ENCODE peak calls at places on chromosomes 13 and 19, in six cellular contexts. One of them, this sample, is unnamed.

GRCh38 chr19:1252818-1253513 is 4.6 kb downstream of the MIDN start:
- DNase-seq in CD8-positive, alpha-beta T cell: peak
- DNase-seq in bronchial epithelial cell: peak
- DNase-seq in glutamatergic neuron: no peak
- DNase-seq in lung: peak
- DNase-seq in left ventricle myocardium inferior: peak
- DNase-seq in this sample: peak

GRCh38 chr13:92196566-92197256 is 798.3 kb downstream of the GPC5 start:
- DNase-seq in CD8-positive, alpha-beta T cell: no peak
- DNase-seq in bronchial epithelial cell: no peak
- DNase-seq in glutamatergic neuron: no peak
- DNase-seq in lung: no peak
- DNase-seq in left ventricle myocardium inferior: no peak
- DNase-seq in this sample: no peak

GRCh38 chr13:88622362-88622973 is 951.3 kb downstream of the SLITRK5 start:
- DNase-seq in CD8-positive, alpha-beta T cell: no peak
- DNase-seq in bronchial epithelial cell: peak
- DNase-seq in glutamatergic neuron: no peak
- DNase-seq in lung: no peak
- DNase-seq in left ventricle myocardium inferior: no peak
- DNase-seq in this sample: no peak

GRCh38 chr19:20179946-20180345 is 12.9 kb downstream of the ZNF486 start:
- DNase-seq in CD8-positive, alpha-beta T cell: no peak
- DNase-seq in bronchial epithelial cell: no peak
- DNase-seq in glutamatergic neuron: no peak
- DNase-seq in lung: no peak
- DNase-seq in left ventricle myocardium inferior: no peak
- DNase-seq in this sample: no peak

GRCh38 chr19:19662866-19663291 is 597 bp downstream of the ATP13A1 start:
- DNase-seq in CD8-positive, alpha-beta T cell: no peak
- DNase-seq in bronchial epithelial cell: no peak
- DNase-seq in glutamatergic neuron: peak
- DNase-seq in lung: peak
- DNase-seq in left ventricle myocardium inferior: peak
- DNase-seq in this sample: no peak

GRCh38 chr19:958967-959685 is 25.0 kb upstream of the WDR18 start:
- DNase-seq in CD8-positive, alpha-beta T cell: no peak
- DNase-seq in bronchial epithelial cell: peak
- DNase-seq in glutamatergic neuron: no peak
- DNase-seq in lung: no peak
- DNase-seq in left ventricle myocardium inferior: no peak
- DNase-seq in this sample: no peak

GRCh38 chr13:109743706-109744453 is 42.5 kb downstream of the IRS2 start:
- DNase-seq in CD8-positive, alpha-beta T cell: no peak
- DNase-seq in bronchial epithelial cell: peak
- DNase-seq in glutamatergic neuron: peak
- DNase-seq in lung: no peak
- DNase-seq in left ventricle myocardium inferior: no peak
- DNase-seq in this sample: peak

GRCh38 chr19:46715620-46716012 is 1.3 kb downstream of the PRKD2 start:
- DNase-seq in CD8-positive, alpha-beta T cell: no peak
- DNase-seq in bronchial epithelial cell: no peak
- DNase-seq in glutamatergic neuron: no peak
- DNase-seq in lung: no peak
- DNase-seq in left ventricle myocardium inferior: no peak
- DNase-seq in this sample: no peak

GRCh38 chr19:917323-918151 is at the start of gene KISS1R:
- DNase-seq in CD8-positive, alpha-beta T cell: no peak
- DNase-seq in bronchial epithelial cell: no peak
- DNase-seq in glutamatergic neuron: peak
- DNase-seq in lung: no peak
- DNase-seq in left ventricle myocardium inferior: no peak
- DNase-seq in this sample: peak

GRCh38 chr19:35476149-35476548 is 14.1 kb downstream of the KRTDAP start:
- DNase-seq in CD8-positive, alpha-beta T cell: no peak
- DNase-seq in bronchial epithelial cell: no peak
- DNase-seq in glutamatergic neuron: no peak
- DNase-seq in lung: no peak
- DNase-seq in left ventricle myocardium inferior: no peak
- DNase-seq in this sample: no peak

GRCh38 chr13:94968040-94968756 is 255.9 kb upstream of the SOX21 start:
- DNase-seq in CD8-positive, alpha-beta T cell: no peak
- DNase-seq in bronchial epithelial cell: peak
- DNase-seq in glutamatergic neuron: peak
- DNase-seq in lung: no peak
- DNase-seq in left ventricle myocardium inferior: no peak
- DNase-seq in this sample: no peak

GRCh38 chr13:70994204-70994603 is 872.8 kb downstream of the DACH1 start:
- DNase-seq in CD8-positive, alpha-beta T cell: no peak
- DNase-seq in bronchial epithelial cell: no peak
- DNase-seq in glutamatergic neuron: no peak
- DNase-seq in lung: no peak
- DNase-seq in left ventricle myocardium inferior: no peak
- DNase-seq in this sample: no peak

GRCh38 chr19:29771708-29772415 is 39.9 kb upstream of the CCNE1 start:
- DNase-seq in CD8-positive, alpha-beta T cell: no peak
- DNase-seq in bronchial epithelial cell: peak
- DNase-seq in glutamatergic neuron: peak
- DNase-seq in lung: no peak
- DNase-seq in left ventricle myocardium inferior: peak
- DNase-seq in this sample: peak

GRCh38 chr13:103140001-103140671 is 73.9 kb upstream of the SLC10A2 start:
- DNase-seq in CD8-positive, alpha-beta T cell: no peak
- DNase-seq in bronchial epithelial cell: peak
- DNase-seq in glutamatergic neuron: no peak
- DNase-seq in lung: no peak
- DNase-seq in left ventricle myocardium inferior: no peak
- DNase-seq in this sample: no peak

GRCh38 chr19:38583219-38583984 is 34.4 kb downstream of the MAP4K1 start:
- DNase-seq in CD8-positive, alpha-beta T cell: no peak
- DNase-seq in bronchial epithelial cell: no peak
- DNase-seq in glutamatergic neuron: no peak
- DNase-seq in lung: no peak
- DNase-seq in left ventricle myocardium inferior: no peak
- DNase-seq in this sample: no peak

GRCh38 chr13:99990045-99990977 is 8.7 kb downstream of the ZIC2 start:
- DNase-seq in CD8-positive, alpha-beta T cell: no peak
- DNase-seq in bronchial epithelial cell: no peak
- DNase-seq in glutamatergic neuron: peak
- DNase-seq in lung: no peak
- DNase-seq in left ventricle myocardium inferior: no peak
- DNase-seq in this sample: no peak

GRCh38 chr13:104796581-104796980 is 1730.4 kb upstream of the SLC10A2 start:
- DNase-seq in CD8-positive, alpha-beta T cell: no peak
- DNase-seq in bronchial epithelial cell: no peak
- DNase-seq in glutamatergic neuron: no peak
- DNase-seq in lung: no peak
- DNase-seq in left ventricle myocardium inferior: no peak
- DNase-seq in this sample: peak

GRCh38 chr13:42985312-42986175 is 6.5 kb downstream of the EPSTI1 start:
- DNase-seq in CD8-positive, alpha-beta T cell: no peak
- DNase-seq in bronchial epithelial cell: no peak
- DNase-seq in glutamatergic neuron: no peak
- DNase-seq in lung: no peak
- DNase-seq in left ventricle myocardium inferior: no peak
- DNase-seq in this sample: no peak

GRCh38 chr13:51113186-51113881 is 2.3 kb upstream of the C13orf42 start:
- DNase-seq in CD8-positive, alpha-beta T cell: no peak
- DNase-seq in bronchial epithelial cell: no peak
- DNase-seq in glutamatergic neuron: no peak
- DNase-seq in lung: no peak
- DNase-seq in left ventricle myocardium inferior: no peak
- DNase-seq in this sample: no peak

GRCh38 chr19:2602391-2603181 is 99.9 kb downstream of the GNG7 start:
- DNase-seq in CD8-positive, alpha-beta T cell: no peak
- DNase-seq in bronchial epithelial cell: peak
- DNase-seq in glutamatergic neuron: peak
- DNase-seq in lung: peak
- DNase-seq in left ventricle myocardium inferior: peak
- DNase-seq in this sample: peak

GRCh38 chr13:36297259-36297599 is 385 bp downstream of the CCDC169 start:
- DNase-seq in CD8-positive, alpha-beta T cell: no peak
- DNase-seq in bronchial epithelial cell: peak
- DNase-seq in glutamatergic neuron: no peak
- DNase-seq in lung: no peak
- DNase-seq in left ventricle myocardium inferior: no peak
- DNase-seq in this sample: no peak

GRCh38 chr19:49564616-49565045 is 15.7 kb downstream of the NOSIP start:
- DNase-seq in CD8-positive, alpha-beta T cell: no peak
- DNase-seq in bronchial epithelial cell: no peak
- DNase-seq in glutamatergic neuron: no peak
- DNase-seq in lung: no peak
- DNase-seq in left ventricle myocardium inferior: no peak
- DNase-seq in this sample: no peak

GRCh38 chr19:13127811-13128575 is 9.9 kb downstream of the NACC1 start:
- DNase-seq in CD8-positive, alpha-beta T cell: no peak
- DNase-seq in bronchial epithelial cell: no peak
- DNase-seq in glutamatergic neuron: no peak
- DNase-seq in lung: no peak
- DNase-seq in left ventricle myocardium inferior: no peak
- DNase-seq in this sample: no peak

GRCh38 chr19:13129384-13129783 is 11.3 kb downstream of the NACC1 start:
- DNase-seq in CD8-positive, alpha-beta T cell: no peak
- DNase-seq in bronchial epithelial cell: no peak
- DNase-seq in glutamatergic neuron: no peak
- DNase-seq in lung: no peak
- DNase-seq in left ventricle myocardium inferior: no peak
- DNase-seq in this sample: no peak

GRCh38 chr19:13122980-13123957 is 5.2 kb downstream of the NACC1 start:
- DNase-seq in CD8-positive, alpha-beta T cell: no peak
- DNase-seq in bronchial epithelial cell: no peak
- DNase-seq in glutamatergic neuron: no peak
- DNase-seq in lung: no peak
- DNase-seq in left ventricle myocardium inferior: no peak
- DNase-seq in this sample: no peak

GRCh38 chr19:13128583-13128982 is 10.5 kb downstream of the NACC1 start:
- DNase-seq in CD8-positive, alpha-beta T cell: no peak
- DNase-seq in bronchial epithelial cell: no peak
- DNase-seq in glutamatergic neuron: no peak
- DNase-seq in lung: no peak
- DNase-seq in left ventricle myocardium inferior: no peak
- DNase-seq in this sample: no peak

DNA sequence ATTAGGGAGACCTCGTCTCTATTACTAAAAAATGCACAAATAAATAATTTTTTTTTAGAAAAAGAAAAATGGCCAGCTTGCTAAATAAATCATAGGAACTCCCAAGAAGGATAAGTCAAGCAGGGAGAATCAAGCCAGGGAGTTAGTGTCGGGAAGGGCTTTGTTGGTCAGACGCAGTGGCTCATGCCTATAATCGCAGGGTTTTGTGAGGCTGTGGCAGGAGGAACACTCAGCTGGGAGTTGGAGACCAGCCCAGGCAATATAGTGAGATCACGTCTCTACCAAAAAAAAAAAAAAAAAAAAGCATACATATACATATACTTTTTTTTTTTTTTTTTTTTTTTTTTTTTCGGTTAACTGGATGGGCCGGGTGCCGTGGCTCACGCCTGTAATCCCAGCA is 9.0 kb downstream of the NACC1 start:
- DNase-seq in CD8-positive, alpha-beta T cell: no peak
- DNase-seq in bronchial epithelial cell: no peak
- DNase-seq in glutamatergic neuron: no peak
- DNase-seq in lung: no peak
- DNase-seq in left ventricle myocardium inferior: no peak
- DNase-seq in this sample: peak
- TF ChIP-seq CTCF in CD8-positive, alpha-beta T cell: no peak
- TF ChIP-seq CTCF in bronchial epithelial cell: no peak
- TF ChIP-seq CTCF in glutamatergic neuron: no peak
- TF ChIP-seq CTCF in lung: no peak
- TF ChIP-seq CTCF in left ventricle myocardium inferior: no peak
- TF ChIP-seq CTCF in this sample: no peak

GRCh38 chr13:45602183-45602582 is 13.4 kb downstream of the ERICH6B start:
- DNase-seq in CD8-positive, alpha-beta T cell: no peak
- DNase-seq in bronchial epithelial cell: no peak
- DNase-seq in glutamatergic neuron: no peak
- DNase-seq in lung: no peak
- DNase-seq in left ventricle myocardium inferior: no peak
- DNase-seq in this sample: no peak
- TF ChIP-seq CTCF in CD8-positive, alpha-beta T cell: no peak
- TF ChIP-seq CTCF in bronchial epithelial cell: no peak
- TF ChIP-seq CTCF in glutamatergic neuron: no peak
- TF ChIP-seq CTCF in lung: no peak
- TF ChIP-seq CTCF in left ventricle myocardium inferior: no peak
- TF ChIP-seq CTCF in this sample: no peak

DNA sequence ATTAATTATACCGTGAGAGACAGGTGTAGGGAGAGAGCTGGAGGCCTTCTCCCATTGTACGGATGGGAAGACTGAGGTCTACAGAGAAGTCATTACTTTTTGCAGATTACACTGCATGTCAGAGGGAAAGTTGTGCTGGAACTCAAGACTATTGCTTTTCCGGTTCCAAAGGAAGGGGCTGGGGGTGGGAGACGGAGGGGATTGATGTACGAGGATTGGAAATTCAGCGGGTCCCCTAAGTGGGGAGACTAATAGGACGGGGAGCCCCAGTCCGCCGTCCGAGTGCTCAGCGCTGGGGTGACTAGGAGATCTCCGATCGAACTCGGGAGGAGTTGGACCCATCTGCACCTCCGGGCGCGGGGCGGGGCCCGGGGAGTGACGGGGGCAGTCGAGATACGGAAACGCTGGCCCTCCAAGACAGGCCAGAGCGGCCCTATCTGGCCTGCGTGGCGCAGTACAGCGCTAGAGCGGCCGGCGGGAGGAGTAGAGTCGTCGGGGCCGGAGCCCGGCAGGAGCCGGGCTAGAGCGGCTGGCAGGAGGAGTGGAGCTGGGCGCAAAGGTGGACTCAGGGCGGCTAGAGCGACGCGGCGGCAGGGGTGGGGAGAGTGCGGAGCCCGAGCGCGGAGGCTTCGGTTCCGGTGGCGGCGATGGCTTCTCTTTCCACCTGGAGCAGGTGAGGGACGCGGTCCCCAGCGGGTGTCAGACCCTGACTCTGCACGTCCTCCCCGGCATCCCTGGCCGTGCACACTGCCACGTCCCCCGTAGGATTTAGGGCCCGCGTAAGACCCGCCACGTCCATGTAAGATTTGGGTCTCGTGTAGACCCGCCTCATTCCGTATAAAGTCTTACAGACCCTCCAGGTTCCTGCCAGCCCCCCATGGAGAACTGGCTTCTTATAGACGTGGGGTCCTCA is 1.1 kb downstream of the ARHGEF1 start:
- DNase-seq in CD8-positive, alpha-beta T cell: peak
- DNase-seq in bronchial epithelial cell: peak
- DNase-seq in glutamatergic neuron: peak
- DNase-seq in lung: peak
- DNase-seq in left ventricle myocardium inferior: peak
- DNase-seq in this sample: peak
- TF ChIP-seq CTCF in CD8-positive, alpha-beta T cell: no peak
- TF ChIP-seq CTCF in bronchial epithelial cell: no peak
- TF ChIP-seq CTCF in glutamatergic neuron: no peak
- TF ChIP-seq CTCF in lung: peak
- TF ChIP-seq CTCF in left ventricle myocardium inferior: peak
- TF ChIP-seq CTCF in this sample: peak

DNA sequence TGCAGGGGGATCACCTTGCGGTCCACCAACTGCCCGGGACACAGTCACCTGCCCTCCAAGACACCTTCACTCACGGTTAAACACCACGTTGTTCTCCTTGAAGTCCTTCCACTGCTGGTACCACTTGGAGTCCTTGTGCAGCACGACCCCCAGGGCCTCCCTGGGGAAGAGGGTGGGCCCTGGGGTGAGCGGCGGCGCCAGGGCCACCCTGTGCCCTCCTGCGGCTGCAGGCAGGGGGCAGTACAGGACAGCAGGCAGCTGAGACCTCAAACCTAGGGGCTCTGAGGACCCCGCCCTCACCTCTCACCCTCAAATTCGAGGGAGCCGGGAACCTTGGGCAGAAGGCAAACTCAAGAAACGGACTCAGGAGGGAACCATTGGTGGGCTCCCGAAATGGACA is 7.5 kb upstream of the CTXN1 start:
- DNase-seq in CD8-positive, alpha-beta T cell: no peak
- DNase-seq in bronchial epithelial cell: no peak
- DNase-seq in glutamatergic neuron: no peak
- DNase-seq in lung: no peak
- DNase-seq in left ventricle myocardium inferior: no peak
- DNase-seq in this sample: no peak
- TF ChIP-seq CTCF in CD8-positive, alpha-beta T cell: no peak
- TF ChIP-seq CTCF in bronchial epithelial cell: peak
- TF ChIP-seq CTCF in glutamatergic neuron: peak
- TF ChIP-seq CTCF in lung: no peak
- TF ChIP-seq CTCF in left ventricle myocardium inferior: peak
- TF ChIP-seq CTCF in this sample: peak

This sample was measured in foreskin fibroblast.